ENCODE peak calls at places on chromosomes 7 and 10, in seven cellular contexts. D, L, J, U, Z, A and M are unnamed samples.
A peak's percentile ranks its signal among the peaks of the same experiment; 100 is the strongest.

GRCh38 chr7:94008537-94008936 is 4.4 kb upstream of the BET1 start:
- DNase-seq in D (no peak), L (no peak), J (no peak), U (no peak), Z (no peak), A (no peak), M (no peak)

GRCh38 chr7:77738871-77739270 is 42.6 kb downstream of the RSBN1L start:
- DNase-seq in D (no peak), L (no peak), J (no peak), U (no peak), Z (no peak), A (no peak), M (no peak)

GRCh38 chr10:58963723-58964124 is 212.7 kb upstream of the PHYHIPL start:
- DNase-seq in D (no peak), L (no peak), J (peak; percentile 17), U (no peak), Z (no peak), A (no peak), M (no peak)

GRCh38 chr10:5971315-5971832 is 6.0 kb downstream of the IL15RA start:
- DNase-seq in D (peak; percentile 74), L (peak; percentile 72), J (peak; percentile 88), U (no peak), Z (no peak), A (peak; percentile 80), M (no peak)

GRCh38 chr7:94177441-94177840 is 173.3 kb upstream of the BET1 start:
- DNase-seq in D (no peak), L (no peak), J (no peak), U (no peak), Z (no peak), A (no peak), M (no peak)

GRCh38 chr10:25815236-25815635 is 118.8 kb upstream of the MYO3A start:
- DNase-seq in D (no peak), L (no peak), J (no peak), U (no peak), Z (no peak), A (no peak), M (no peak)

GRCh38 chr10:50498465-50498864 is 125.3 kb downstream of the SGMS1 start:
- DNase-seq in D (no peak), L (no peak), J (no peak), U (no peak), Z (no peak), A (no peak), M (no peak)

GRCh38 chr10:78301891-78302738 is 268.5 kb downstream of the RPS24 start:
- DNase-seq in D (no peak), L (no peak), J (no peak), U (no peak), Z (no peak), A (peak; percentile 78), M (no peak)

GRCh38 chr10:50260791-50261281 is 9.5 kb upstream of the ASAH2 start:
- DNase-seq in D (no peak), L (no peak), J (no peak), U (no peak), Z (no peak), A (no peak), M (no peak)

GRCh38 chr7:83599131-83599530 is 49.8 kb downstream of the SEMA3E start:
- DNase-seq in D (no peak), L (no peak), J (no peak), U (no peak), Z (no peak), A (no peak), M (no peak)

GRCh38 chr7:50656141-50656895 is 91.1 kb upstream of the DDC start:
- DNase-seq in D (peak; percentile 19), L (no peak), J (no peak), U (no peak), Z (no peak), A (no peak), M (no peak)

GRCh38 chr7:33678675-33679335 is 226.5 kb upstream of the BMPER start:
- DNase-seq in D (no peak), L (no peak), J (no peak), U (no peak), Z (no peak), A (peak; percentile 26), M (no peak)

GRCh38 chr10:44589931-44590330 is 205.0 kb upstream of the CXCL12 start:
- DNase-seq in D (no peak), L (no peak), J (no peak), U (no peak), Z (no peak), A (no peak), M (no peak)

GRCh38 chr10:126876456-126876855 is 28.8 kb upstream of the DOCK1 start:
- DNase-seq in D (no peak), L (no peak), J (no peak), U (no peak), Z (no peak), A (no peak), M (no peak)

GRCh38 chr7:36161996-36162395 is 8.9 kb downstream of the EEPD1 start:
- DNase-seq in D (no peak), L (no peak), J (no peak), U (no peak), Z (no peak), A (no peak), M (no peak)

GRCh38 chr7:2012044-2012900 is 220.5 kb downstream of the MAD1L1 start:
- DNase-seq in D (no peak), L (peak; percentile 26), J (peak; percentile 3), U (no peak), Z (no peak), A (no peak), M (no peak)

GRCh38 chr10:108904163-108904878 is 1019.0 kb downstream of the XPNPEP1 start:
- DNase-seq in D (no peak), L (no peak), J (peak; percentile 9), U (no peak), Z (no peak), A (no peak), M (no peak)

GRCh38 chr10:123848564-123849457 is 42.8 kb downstream of the CPXM2 start:
- DNase-seq in D (no peak), L (no peak), J (no peak), U (no peak), Z (no peak), A (peak; percentile 53), M (no peak)

GRCh38 chr10:12364559-12364958 is 15.2 kb downstream of the CAMK1D start:
- DNase-seq in D (no peak), L (no peak), J (no peak), U (no peak), Z (no peak), A (no peak), M (no peak)

GRCh38 chr10:104368406-104368805 is 14.8 kb downstream of the CFAP58 start:
- DNase-seq in D (no peak), L (no peak), J (no peak), U (no peak), Z (no peak), A (no peak), M (no peak)

GRCh38 chr7:16067695-16068094 is 353.6 kb downstream of the CRPPA start:
- DNase-seq in D (no peak), L (no peak), J (no peak), U (no peak), Z (no peak), A (no peak), M (no peak)

GRCh38 chr7:80922254-80923049 is 3.6 kb upstream of the SEMA3C start:
- DNase-seq in D (peak; percentile 30), L (no peak), J (peak; percentile 42), U (no peak), Z (no peak), A (no peak), M (no peak)

GRCh38 chr10:26824015-26824690 is 36.6 kb downstream of the ABI1 start:
- DNase-seq in D (no peak), L (no peak), J (no peak), U (no peak), Z (no peak), A (no peak), M (no peak)
- TF ChIP-seq CTCF in D (no peak), L (no peak), J (no peak), U (no peak), Z (no peak), A (no peak), M (no peak)

GRCh38 chr7:92799446-92800211 is 36.7 kb downstream of the CDK6 start:
- DNase-seq in D (no peak), L (no peak), J (no peak), U (no peak), Z (no peak), A (no peak), M (no peak)

GRCh38 chr7:92798517-92799249 is 37.7 kb downstream of the CDK6 start:
- DNase-seq in D (no peak), L (no peak), J (no peak), U (no peak), Z (no peak), A (no peak), M (no peak)

GRCh38 chr7:92797284-92797683 is 39.1 kb downstream of the CDK6 start:
- DNase-seq in D (no peak), L (no peak), J (no peak), U (no peak), Z (no peak), A (no peak), M (no peak)

GRCh38 chr7:92794846-92795245 is 41.5 kb downstream of the CDK6 start:
- DNase-seq in D (no peak), L (no peak), J (no peak), U (no peak), Z (no peak), A (no peak), M (no peak)

GRCh38 chr7:92797693-92798092 is 38.7 kb downstream of the CDK6 start:
- DNase-seq in D (no peak), L (no peak), J (no peak), U (peak; percentile 48), Z (no peak), A (no peak), M (no peak)
- H3K4me1 ChIP-seq in D (peaks cover 22% of the 10 kb centered on the region), L (no peaks in the 10 kb centered on the region), J (peaks cover 49% of the 10 kb centered on the region), U (peaks cover 20% of the 10 kb centered on the region), Z (peaks cover 75% of the 10 kb centered on the region), A (peaks cover 63% of the 10 kb centered on the region), M (no peaks in the 10 kb centered on the region)

DNA sequence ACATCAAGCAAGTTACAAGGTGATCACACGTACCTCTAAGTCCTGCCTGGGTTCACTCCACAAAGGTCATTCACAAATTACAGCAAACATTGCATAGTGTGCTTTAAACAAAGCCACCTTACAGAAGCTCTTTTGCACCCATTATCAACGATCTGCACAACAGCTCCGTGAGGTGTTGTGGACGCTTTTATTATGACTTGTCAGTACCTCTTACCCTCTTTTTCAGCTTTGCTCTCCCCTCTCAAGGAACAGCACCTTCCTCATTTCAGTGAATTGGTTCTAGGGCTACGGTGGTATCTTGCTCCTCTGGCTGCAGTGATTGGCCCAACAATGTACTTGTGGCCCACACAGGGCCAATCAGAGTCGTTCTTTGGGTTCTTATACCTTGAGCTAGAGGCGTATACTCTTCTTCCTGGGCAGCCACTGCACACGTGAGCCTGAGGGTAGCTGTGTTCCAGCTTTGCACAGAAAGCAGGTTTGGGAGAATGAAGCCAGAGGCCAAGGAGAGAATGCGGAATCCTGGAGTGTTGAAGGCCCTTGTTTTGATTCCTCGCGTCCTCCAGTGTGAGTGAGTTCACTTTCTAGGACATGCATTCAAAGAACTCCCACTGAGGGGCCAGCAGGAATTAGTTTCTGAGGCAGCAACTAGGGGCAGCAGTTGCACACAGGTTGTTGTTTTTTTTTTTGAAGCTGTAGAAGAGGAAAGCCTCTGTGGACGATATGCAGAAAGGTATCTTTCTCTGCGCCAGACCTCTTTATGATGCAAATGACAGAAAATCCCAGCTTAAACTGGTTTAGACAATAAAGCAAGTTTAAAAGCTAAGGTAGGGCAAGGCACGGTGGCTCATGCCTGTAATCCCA is 49.8 kb upstream of the PDZD8 start:
- DNase-seq in D (no peak), L (no peak), J (no peak), U (no peak), Z (no peak), A (no peak), M (no peak)
- TF ChIP-seq POLR2A in D (no peak), L (no peak), J (no peak), U (no peak), Z (no peak), A (no peak), M (no peak)

GRCh38 chr10:61835069-61835908 is 66.2 kb upstream of the ARID5B start:
- DNase-seq in D (peak; percentile 16), L (no peak), J (peak; percentile 32), U (no peak), Z (peak; percentile 13), A (no peak), M (no peak)
- TF ChIP-seq CTCF in D (peak; percentile 37), L (peak; percentile 61), J (peak; percentile 29), U (peak; percentile 32), Z (peak; percentile 58), A (no peak), M (no peak)